ENCODE peak calls at places on chromosomes 1 and 21, in seven cellular contexts. D is Karpas-422, T is PC-9, Z is PC-3, N is hepatocyte, E is neural progenitor cell, V is fibroblast of lung. R is an unnamed sample.

GRCh38 chr1:118788372-118788955 is 199.7 kb downstream of the TBX15 start:
- DNase-seq in V (peak; percentile 1), Z (peak; percentile 73), D (no peak), E (no peak), N (peak; percentile 7), T (no peak), R (no peak)

GRCh38 chr1:103107696-103108524 is at the start of gene COL11A1:
- DNase-seq in Z (no peak), V (no peak), N (peak; percentile 20), T (no peak), E (peak; percentile 38), D (no peak), R (no peak)

GRCh38 chr1:101178688-101179491 is 57.9 kb upstream of the S1PR1 start:
- DNase-seq in N (no peak), V (no peak), T (no peak), E (no peak), D (no peak), Z (no peak), R (peak; percentile 56)

GRCh38 chr1:3852091-3852490 is 4.9 kb downstream of the CEP104 start:
- DNase-seq in E (no peak), T (no peak), N (no peak), D (no peak), V (no peak), Z (no peak), R (no peak)

GRCh38 chr1:246564839-246565750 is 966 bp downstream of the TFB2M start:
- DNase-seq in D (no peak), Z (peak; percentile 45), T (no peak), N (no peak), E (peak; percentile 13), V (no peak), R (no peak)

GRCh38 chr1:222820159-222820732 is 5.4 kb downstream of the DISP1 start:
- DNase-seq in E (no peak), D (no peak), V (no peak), T (no peak), N (no peak), Z (no peak), R (no peak)

GRCh38 chr1:116409751-116410182 is 36.7 kb downstream of the ATP1A1 start:
- DNase-seq in Z (no peak), N (no peak), E (peak; percentile 23), D (peak; percentile 75), T (no peak), V (no peak), R (no peak)

GRCh38 chr1:172394167-172394751 is 26.2 kb upstream of the C1orf105 start:
- DNase-seq in N (peak; percentile 54), Z (peak; percentile 69), E (no peak), T (no peak), D (no peak), V (no peak), R (peak; percentile 53)

GRCh38 chr1:115705085-115706008 is 63.2 kb downstream of the CASQ2 start:
- DNase-seq in D (no peak), E (peak; percentile 16), Z (peak; percentile 57), V (no peak), N (peak; percentile 36), T (no peak), R (no peak)

GRCh38 chr1:44237721-44238457 is 24.6 kb downstream of the DMAP1 start:
- DNase-seq in Z (no peak), D (peak; percentile 78), N (peak; percentile 88), V (peak; percentile 18), T (no peak), E (peak; percentile 89), R (no peak)

GRCh38 chr1:36692465-36692864 is 209.8 kb upstream of the CSF3R start:
- DNase-seq in V (no peak), N (no peak), E (no peak), D (no peak), Z (no peak), T (no peak), R (no peak)

GRCh38 chr1:231106347-231106746 is 55.5 kb upstream of the TRIM67 start:
- DNase-seq in D (no peak), Z (peak; percentile 16), T (no peak), V (peak; percentile 90), N (peak; percentile 42), E (no peak), R (no peak)

GRCh38 chr1:221100196-221100950 is 221.1 kb downstream of the HLX start:
- DNase-seq in N (peak; percentile 13), Z (peak; percentile 89), T (peak; percentile 6), D (no peak), E (no peak), V (peak; percentile 87), R (no peak)

GRCh38 chr1:231347961-231348360 is 9.9 kb downstream of the SPRTN start:
- DNase-seq in E (no peak), Z (no peak), N (no peak), D (no peak), T (no peak), V (no peak), R (no peak)

GRCh38 chr1:245247791-245248789 is 93.3 kb downstream of the KIF26B start:
- DNase-seq in T (no peak), N (no peak), E (no peak), D (no peak), V (no peak), Z (no peak), R (no peak)

GRCh38 chr1:204207136-204207616 is 6.6 kb downstream of the GOLT1A start:
- DNase-seq in E (peak; percentile 83), T (peak; percentile 74), N (peak; percentile 79), V (peak; percentile 12), Z (peak; percentile 81), D (peak; percentile 76), R (peak; percentile 64)

GRCh38 chr1:2300004-2300771 is 72.1 kb downstream of the SKI start:
- DNase-seq in E (no peak), D (peak; percentile 70), V (no peak), Z (no peak), N (no peak), T (no peak), R (peak; percentile 53)

DNA sequence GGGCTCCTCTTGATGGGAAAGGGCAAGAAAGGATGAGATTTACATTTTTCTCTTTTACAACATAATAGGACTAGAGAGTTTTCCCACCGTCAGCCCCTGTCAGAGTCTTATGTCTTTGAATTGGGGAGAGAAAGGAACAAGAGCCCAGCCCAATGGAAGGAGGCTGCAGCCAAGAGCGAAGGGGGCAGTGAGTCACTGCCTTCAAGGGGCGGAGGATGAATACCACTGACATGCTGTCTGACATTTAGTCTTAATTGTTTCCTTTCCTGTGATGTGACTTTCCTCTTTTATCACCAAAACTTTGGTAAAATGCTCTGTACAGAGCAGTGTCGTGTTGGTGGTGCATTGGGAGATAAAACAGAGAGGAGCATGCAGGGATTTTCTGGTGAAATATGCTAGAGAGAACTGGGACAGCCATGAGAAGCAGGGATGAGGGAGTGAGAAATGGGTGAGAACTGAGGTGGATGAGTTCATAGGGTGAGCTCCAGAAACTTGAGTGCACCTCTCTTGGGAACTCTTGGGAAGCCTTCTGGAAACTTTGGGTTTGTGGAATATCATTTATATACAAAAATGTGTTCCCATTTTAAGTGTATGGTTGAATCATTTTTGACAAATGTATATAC is 179.9 kb upstream of the FGGY start:
- DNase-seq in E (peak; percentile 66), Z (peak; percentile 44), T (no peak), D (no peak), N (no peak), V (peak; percentile 49), R (no peak)
- H3K4me2 ChIP-seq in E (peak overlapping the region; percentile 9), Z (peak overlapping the region; percentile 30), T (no peak overlapping the region), D (no peak overlapping the region), N (no peak overlapping the region), V (no peak overlapping the region), R (no peak overlapping the region)

GRCh38 chr1:26618561-26618960 is 77.3 kb upstream of the ARID1A start:
- DNase-seq in N (no peak), E (peak; percentile 24), T (no peak), D (no peak), Z (peak; percentile 1), V (no peak), R (no peak)
- H3K4me3 ChIP-seq in N (no peak overlapping the region), E (peak overlapping the region; percentile 62), T (no peak overlapping the region), D (no peak overlapping the region), Z (no peak overlapping the region), V (no peak overlapping the region), R (no peak overlapping the region)

GRCh38 chr21:33270986-33271385 is 4.8 kb downstream of the IL10RB start:
- DNase-seq in E (no peak), D (no peak), N (no peak), Z (no peak), T (no peak), V (no peak), R (no peak)

GRCh38 chr21:33266784-33267135 is 593 bp downstream of the IL10RB start:
- DNase-seq in D (peak; percentile 76), N (no peak), E (no peak), V (no peak), Z (no peak), T (no peak), R (peak; percentile 61)

GRCh38 chr21:33267250-33267649 is 1.1 kb downstream of the IL10RB start:
- DNase-seq in N (no peak), D (no peak), Z (no peak), V (no peak), E (no peak), T (no peak), R (no peak)

GRCh38 chr21:33268392-33268735 is 2.2 kb downstream of the IL10RB start:
- DNase-seq in E (no peak), T (no peak), D (no peak), Z (no peak), N (no peak), V (no peak), R (no peak)

DNA sequence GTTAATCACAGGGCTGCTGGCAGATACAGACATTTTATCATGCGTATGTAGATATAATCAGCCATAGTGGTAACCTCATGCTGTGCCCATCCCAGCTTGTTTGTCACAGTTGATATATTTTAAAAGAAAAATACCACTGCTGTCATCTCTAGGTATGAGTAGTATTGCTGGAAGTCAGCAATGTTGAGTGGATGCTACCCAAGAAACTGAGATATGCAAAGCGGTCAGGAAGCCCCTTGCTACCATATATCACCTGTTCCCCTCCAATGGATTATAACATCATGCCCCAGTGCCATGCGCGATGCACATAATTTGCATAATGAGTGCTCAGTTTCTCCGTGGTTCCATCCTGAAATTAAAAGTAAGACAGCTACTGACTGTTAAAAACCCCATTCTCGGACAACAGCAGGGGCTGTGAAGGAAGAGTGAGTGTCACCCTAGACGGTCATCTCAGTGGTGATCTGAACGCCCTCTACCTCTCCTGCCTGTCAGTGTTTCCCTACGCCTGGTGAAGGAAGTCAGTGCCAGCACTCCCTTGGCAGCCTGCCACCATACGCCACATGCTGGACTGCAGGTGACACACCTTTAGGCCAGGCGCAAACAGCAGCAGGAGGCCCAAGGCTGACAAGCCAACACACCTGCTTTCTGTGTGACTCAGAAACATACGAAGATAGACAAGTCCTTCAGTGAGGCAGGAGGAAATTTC is 2.7 kb downstream of the IL10RB start:
- DNase-seq in T (peak; percentile 92), V (no peak), Z (peak; percentile 96), D (peak; percentile 72), E (no peak), N (peak; percentile 79), R (no peak)
- H3K4me2 ChIP-seq in T (no peak overlapping the region), V (no peak overlapping the region), Z (peak overlapping the region; percentile 7), D (peak overlapping the region; percentile 99), E (no peak overlapping the region), N (no peak overlapping the region), R (no peak overlapping the region)

GRCh38 chr1:31587720-31588423 is 11.6 kb downstream of the TINAGL1 start:
- DNase-seq in N (peak; percentile 76), D (peak; percentile 82), T (peak; percentile 84), Z (peak; percentile 76), E (peak; percentile 85), V (peak; percentile 31), R (peak; percentile 61)
- H3K4me3 ChIP-seq in N (no peak overlapping the region), D (no peak overlapping the region), T (peak overlapping the region; percentile 52), Z (no peak overlapping the region), E (no peak overlapping the region), V (no peak overlapping the region), R (no peak overlapping the region)

GRCh38 chr21:46662765-46663500 is 27.5 kb downstream of the PRMT2 start:
- DNase-seq in D (no peak), V (no peak), T (no peak), Z (no peak), N (no peak), E (no peak), R (no peak)
- H3K4me2 ChIP-seq in D (no peak overlapping the region), V (no peak overlapping the region), T (no peak overlapping the region), Z (no peak overlapping the region), N (no peak overlapping the region), E (no peak overlapping the region), R (no peak overlapping the region)